ENCODE peak calls at places on chromosomes 1 and 21, in ten cellular contexts. M is IMR-90, I is pancreas, D is thyroid gland, R is fibroblast of lung, F is Peyer's patch, X is body of pancreas, W is cardiac muscle cell, O is spleen, N is endothelial cell of umbilical vein. Y is an unnamed sample. For H3K4me1 and H3K9me3, the result is how much of the 10 kb centered on the place peaks cover.

GRCh38 chr1:221939598-221939997 is 197.7 kb upstream of the DUSP10 start:
- DNase-seq in M (no peak), I (no peak), D (no peak), R (no peak), F (no peak), X (no peak), W (no peak), O (peak), N (no peak), Y (no peak)

GRCh38 chr1:3750716-3751115 is 1.5 kb upstream of the CCDC27 start:
- DNase-seq in M (no peak), I (no peak), D (no peak), R (no peak), F (no peak), X (no peak), W (no peak), O (no peak), N (no peak), Y (no peak)

GRCh38 chr1:112904071-112904830 is 51.7 kb downstream of the SLC16A1 start:
- DNase-seq in M (peak), I (no peak), D (no peak), R (peak), F (no peak), X (no peak), W (no peak), O (no peak), N (no peak), Y (no peak)

GRCh38 chr21:30194701-30195299 is 21.1 kb downstream of the CLDN8 start:
- DNase-seq in M (no peak), I (no peak), D (no peak), R (no peak), F (no peak), X (no peak), W (peak), O (no peak), N (no peak), Y (no peak)

GRCh38 chr1:24551910-24552571 is 3.8 kb upstream of the NCMAP start:
- DNase-seq in M (peak), I (no peak), D (no peak), R (peak), F (no peak), X (no peak), W (peak), O (peak), N (no peak), Y (no peak)

GRCh38 chr1:31707711-31708110 is 3.9 kb upstream of the COL16A1 start:
- DNase-seq in M (peak), I (no peak), D (no peak), R (peak), F (no peak), X (no peak), W (no peak), O (no peak), N (peak), Y (no peak)

GRCh38 chr1:225318706-225319575 is 108.9 kb downstream of the LBR start:
- DNase-seq in M (peak), I (peak), D (no peak), R (peak), F (no peak), X (peak), W (peak), O (no peak), N (peak), Y (peak)

GRCh38 chr1:9181176-9181906 is 52.4 kb upstream of the GPR157 start:
- DNase-seq in M (peak), I (peak), D (peak), R (peak), F (peak), X (peak), W (peak), O (peak), N (peak), Y (peak)

GRCh38 chr21:25573409-25574206 is 33.7 kb downstream of the MRPL39 start:
- DNase-seq in M (peak), I (no peak), D (no peak), R (peak), F (no peak), X (no peak), W (no peak), O (no peak), N (peak), Y (no peak)

GRCh38 chr1:78048446-78048845 is 2.7 kb downstream of the GIPC2 start:
- DNase-seq in M (no peak), I (no peak), D (no peak), R (no peak), F (no peak), X (no peak), W (no peak), O (no peak), N (no peak), Y (no peak)

GRCh38 chr1:78274814-78275213 is 216.0 kb upstream of the PTGFR start:
- DNase-seq in M (peak), I (no peak), D (no peak), R (peak), F (no peak), X (no peak), W (no peak), O (no peak), N (no peak), Y (no peak)

GRCh38 chr21:43191971-43192370 is 23.2 kb downstream of the CRYAA start:
- DNase-seq in M (no peak), I (peak), D (no peak), R (no peak), F (no peak), X (no peak), W (no peak), O (no peak), N (no peak), Y (peak)

GRCh38 chr1:18363436-18363835 is 117.3 kb upstream of the KLHDC7A start:
- DNase-seq in M (no peak), I (no peak), D (no peak), R (no peak), F (no peak), X (no peak), W (no peak), O (no peak), N (no peak), Y (no peak)

GRCh38 chr1:179826626-179827280 is 50.9 kb downstream of the TOR1AIP2 start:
- DNase-seq in M (no peak), I (no peak), D (no peak), R (no peak), F (no peak), X (no peak), W (no peak), O (peak), N (no peak), Y (no peak)

GRCh38 chr1:98045211-98046030 is 124.6 kb upstream of the DPYD start:
- DNase-seq in M (peak), I (no peak), D (no peak), R (peak), F (peak), X (no peak), W (peak), O (peak), N (peak), Y (no peak)

GRCh38 chr1:39943471-39944290 is 11.3 kb upstream of the MFSD2A start:
- DNase-seq in M (no peak), I (no peak), D (no peak), R (no peak), F (no peak), X (no peak), W (no peak), O (no peak), N (no peak), Y (no peak)

GRCh38 chr1:165898837-165899236 is 71.4 kb downstream of the UCK2 start:
- DNase-seq in M (peak), I (no peak), D (no peak), R (peak), F (no peak), X (no peak), W (peak), O (no peak), N (peak), Y (no peak)

GRCh38 chr1:21290546-21290944 is 282 bp upstream of the ECE1 start:
- DNase-seq in M (no peak), I (no peak), D (no peak), R (no peak), F (no peak), X (no peak), W (no peak), O (no peak), N (no peak), Y (no peak)
- H3K4me1 ChIP-seq in M (under half), I (under half), D (under half), R (under half), F (under half), X (half or more), W (under half), O (half or more), N (under half), Y (half or more)

GRCh38 chr1:89943846-89944781 is 50.8 kb upstream of the ZNF326 start:
- DNase-seq in M (peak), I (no peak), D (no peak), R (no peak), F (no peak), X (no peak), W (no peak), O (no peak), N (no peak), Y (no peak)
- TF ChIP-seq CTCF in M (no peak), I (no peak), D (no peak), R (no peak), F (no peak), X (no peak), W (no peak), O (no peak), N (no peak), Y (no peak)

DNA sequence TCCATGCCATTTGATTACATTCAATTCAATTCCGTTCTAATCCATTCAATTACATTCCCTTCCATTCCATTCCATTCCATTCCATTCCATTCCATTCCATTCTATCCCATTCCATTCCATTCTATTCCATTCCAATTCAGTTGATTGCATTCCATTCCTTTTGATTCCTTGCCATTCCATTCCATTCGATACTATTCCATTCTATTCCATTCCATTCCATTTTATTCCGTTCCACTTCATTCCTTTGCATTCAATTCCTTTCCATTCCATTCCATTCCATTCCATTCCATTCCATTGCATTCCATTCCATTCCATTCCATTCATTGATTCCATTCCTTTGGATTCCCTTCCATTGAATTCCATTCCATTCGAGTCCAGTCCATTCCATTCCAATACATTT is 2574.0 kb upstream of the TPTE start:
- DNase-seq in M (no peak), I (no peak), D (no peak), R (no peak), F (no peak), X (no peak), W (no peak), O (no peak), N (no peak), Y (no peak)
- H3K9me3 ChIP-seq in M (half or more), I (under half), D (under half), R (under half), F (under half), X (under half), W (half or more), O (under half), N (half or more), Y (under half)

GRCh38 chr1:64928325-64928724 is 38.0 kb downstream of the JAK1 start:
- DNase-seq in M (no peak), I (no peak), D (no peak), R (no peak), F (no peak), X (no peak), W (no peak), O (no peak), N (no peak), Y (no peak)
- H3K4me1 ChIP-seq in M (under half), I (under half), D (under half), R (under half), F (under half), X (half or more), W (under half), O (half or more), N (under half), Y (under half)

DNA sequence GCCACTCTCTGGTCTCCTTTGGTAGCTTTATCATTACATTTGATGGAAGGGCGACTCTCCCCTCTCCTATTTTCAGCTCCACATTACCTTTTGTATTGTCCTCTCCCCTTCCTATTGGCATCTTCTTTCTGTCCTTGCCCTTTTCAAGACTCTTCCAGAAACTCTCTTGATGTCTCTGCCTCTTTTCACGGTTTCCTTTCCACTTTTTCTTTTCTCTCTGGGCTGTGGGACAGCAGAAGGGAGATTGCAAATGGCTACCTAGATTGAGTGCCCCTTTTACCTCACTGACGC is 17.5 kb downstream of the IER5 start:
- DNase-seq in M (no peak), I (no peak), D (no peak), R (no peak), F (no peak), X (no peak), W (no peak), O (no peak), N (no peak), Y (no peak)
- TF ChIP-seq CTCF in M (no peak), I (no peak), D (no peak), R (no peak), F (no peak), X (no peak), W (no peak), O (no peak), N (no peak), Y (no peak)

DNA sequence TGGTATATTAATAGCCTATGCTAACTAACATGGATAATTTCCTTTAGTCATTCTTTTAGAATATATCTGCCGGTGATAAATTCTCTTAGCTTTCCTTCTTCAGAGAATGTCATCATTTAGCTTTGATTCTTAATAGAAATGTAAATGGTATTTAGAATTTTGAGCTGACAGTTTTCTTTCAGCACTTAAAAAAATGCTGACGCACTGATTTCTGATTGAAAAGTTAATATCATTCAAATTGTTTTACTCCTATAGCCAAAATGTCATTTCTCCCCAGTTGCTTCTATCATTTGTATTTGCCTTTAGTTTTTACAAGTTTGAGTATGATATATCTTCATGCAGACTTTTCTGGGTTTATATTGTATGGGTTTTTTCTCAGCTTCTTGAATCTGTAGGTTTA is 668.0 kb downstream of the LTN1 start:
- DNase-seq in M (no peak), I (no peak), D (no peak), R (no peak), F (no peak), X (no peak), W (no peak), O (no peak), N (no peak), Y (no peak)
- H3K9me3 ChIP-seq in M (under half), I (under half), D (under half), R (under half), F (under half), X (under half), W (under half), O (half or more), N (under half), Y (under half)

GRCh38 chr1:27519341-27520258 is 29.6 kb upstream of the WASF2 start:
- DNase-seq in M (no peak), I (peak), D (peak), R (no peak), F (peak), X (peak), W (peak), O (peak), N (no peak), Y (no peak)
- H3K4me1 ChIP-seq in M (under half), I (under half), D (half or more), R (under half), F (under half), X (under half), W (half or more), O (half or more), N (under half), Y (half or more)

DNA sequence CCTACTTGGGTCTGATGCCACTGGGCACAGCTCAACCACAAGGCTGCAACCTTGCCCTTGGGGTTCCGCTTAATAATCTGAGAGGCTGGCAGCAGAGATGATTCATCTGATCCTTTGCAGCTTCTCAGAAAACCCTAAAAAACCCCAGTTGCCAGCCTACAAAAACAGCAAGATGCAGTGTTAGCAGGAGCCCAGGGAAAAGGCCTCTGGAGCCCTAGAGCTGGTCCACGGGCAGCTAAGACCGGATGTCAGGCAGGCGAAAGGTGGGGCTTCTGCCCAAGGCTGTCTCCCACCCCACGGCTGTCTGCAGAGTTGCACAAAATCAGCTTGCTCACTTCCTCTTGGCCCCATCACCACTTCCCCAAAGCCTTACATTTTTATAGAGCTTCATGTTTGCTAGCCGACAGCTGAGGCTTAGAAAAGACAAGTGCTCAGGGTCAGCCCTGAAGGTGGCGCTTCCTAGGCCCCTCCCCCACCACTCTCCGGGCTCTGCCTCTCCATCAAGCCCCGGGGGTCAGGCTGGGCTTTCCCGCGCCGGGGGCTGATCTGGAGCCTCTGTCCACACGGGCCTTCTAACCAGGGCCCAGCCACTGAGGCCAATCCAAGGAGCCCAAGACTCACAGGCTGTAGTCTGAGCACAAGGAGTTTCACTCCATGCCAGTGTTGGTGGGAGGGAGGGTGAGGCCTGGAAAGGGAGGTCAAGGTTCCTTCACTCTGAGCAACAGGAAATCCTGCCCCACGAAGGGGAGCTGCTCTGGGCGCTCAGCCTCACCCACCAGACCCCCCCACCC is 4.2 kb upstream of the ADORA3 start:
- DNase-seq in M (peak), I (no peak), D (peak), R (peak), F (peak), X (peak), W (peak), O (peak), N (peak), Y (no peak)
- TF ChIP-seq CTCF in M (peak), I (no peak), D (no peak), R (no peak), F (peak), X (no peak), W (peak), O (no peak), N (peak), Y (no peak)

DNA sequence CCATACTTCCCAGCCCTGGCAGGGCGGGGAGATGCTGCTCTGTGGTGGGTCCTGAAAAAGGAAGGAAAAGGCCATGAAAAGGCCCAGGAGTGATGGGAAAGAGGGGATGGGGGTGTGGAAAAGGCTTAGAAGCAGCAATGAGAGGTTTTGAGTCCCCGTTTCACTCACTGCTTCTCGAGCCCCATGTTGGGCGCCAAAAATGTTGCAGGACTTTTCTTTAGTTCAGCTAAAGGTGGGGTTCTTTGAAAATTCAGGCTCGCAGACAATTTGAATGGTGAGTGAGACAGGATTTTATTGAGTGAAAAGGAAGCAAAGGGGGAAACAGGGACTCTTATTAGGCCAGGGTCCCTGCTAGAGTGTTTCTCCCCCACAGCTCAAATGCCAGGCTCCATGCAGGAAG is 93.1 kb downstream of the MRPS6 start:
- DNase-seq in M (no peak), I (no peak), D (no peak), R (peak), F (no peak), X (no peak), W (no peak), O (no peak), N (no peak), Y (no peak)
- H3K9me3 ChIP-seq in M (under half), I (under half), D (under half), R (under half), F (under half), X (under half), W (under half), O (half or more), N (under half), Y (under half)

Y was measured in tibial nerve.